ENCODE peak calls at places on chromosomes 16 and 17, in ten cellular contexts. Y is cardiac muscle cell; H is testis; B is CD8-positive, alpha-beta T cell; J is breast epithelium; G is sigmoid colon; L is iPS DF 6.9; N is colonic mucosa; O is right cardiac atrium; Q is lower lobe of right lung. P is an unnamed sample.

GRCh38 chr17:6505425-6506142 is 50.8 kb downstream of the PITPNM3 start:
- DNase-seq in B (no peak), Y (no peak), G (peak; percentile 35), Q (peak; percentile 9), J (no peak), H (peak; percentile 57), L (no peak), O (no peak), N (no peak), P (no peak)

GRCh38 chr16:50274771-50275415 is 8.5 kb downstream of the ADCY7 start:
- DNase-seq in H (no peak), Y (no peak), B (no peak), G (no peak), J (no peak), L (no peak), Q (no peak), O (peak; percentile 4), N (no peak), P (no peak)

GRCh38 chr17:76816590-76817135 is 51.5 kb upstream of the MGAT5B start:
- DNase-seq in Y (peak; percentile 54), L (peak; percentile 29), B (peak; percentile 47), O (peak; percentile 56), J (no peak), Q (no peak), H (peak; percentile 38), N (no peak), G (no peak), P (peak; percentile 20)

GRCh38 chr16:88383401-88384221 is 852 bp downstream of the ZNF469 start:
- DNase-seq in G (peak; percentile 71), Q (peak; percentile 53), J (no peak), L (no peak), Y (peak; percentile 37), O (peak; percentile 76), H (peak; percentile 36), N (no peak), B (no peak), P (peak; percentile 62)

GRCh38 chr16:1194665-1195392 is 30.2 kb downstream of the TPSG1 start:
- DNase-seq in O (no peak), Y (peak; percentile 45), G (no peak), H (no peak), J (no peak), B (no peak), Q (no peak), N (peak; percentile 24), L (no peak), P (no peak)

GRCh38 chr17:79844869-79845600 is 5.8 kb upstream of the CBX4 start:
- DNase-seq in Y (peak; percentile 73), N (peak; percentile 67), J (no peak), B (peak; percentile 31), L (no peak), Q (peak; percentile 62), H (no peak), O (peak; percentile 85), G (peak; percentile 75), P (no peak)

GRCh38 chr17:37671028-37671812 is 28.0 kb upstream of the DDX52 start:
- DNase-seq in N (peak; percentile 63), L (no peak), G (no peak), J (no peak), H (no peak), Q (no peak), B (no peak), O (no peak), Y (no peak), P (peak; percentile 73)

GRCh38 chr16:28491080-28491969 is 549 bp downstream of the CLN3 start:
- DNase-seq in G (peak; percentile 77), N (peak; percentile 56), L (no peak), Y (peak; percentile 52), Q (peak; percentile 70), B (no peak), J (no peak), O (peak; percentile 77), H (peak; percentile 59), P (peak; percentile 39)

GRCh38 chr17:69733171-69734014 is 318.9 kb downstream of the MAP2K6 start:
- DNase-seq in B (no peak), J (no peak), Q (no peak), G (no peak), H (no peak), Y (no peak), L (no peak), O (no peak), N (no peak), P (no peak)

GRCh38 chr16:15398618-15399316 is 3.2 kb downstream of the MPV17L start:
- DNase-seq in L (no peak), Q (no peak), H (no peak), J (no peak), O (no peak), G (no peak), Y (no peak), B (no peak), N (no peak), P (no peak)

GRCh38 chr16:50588276-50588675 is 40.1 kb downstream of the NKD1 start:
- DNase-seq in G (no peak), Y (no peak), B (no peak), L (no peak), H (no peak), J (no peak), Q (no peak), N (no peak), O (no peak), P (no peak)

GRCh38 chr17:80997471-80998387 is 6.1 kb downstream of the CHMP6 start:
- DNase-seq in G (no peak), Q (no peak), J (no peak), Y (no peak), H (no peak), O (peak; percentile 39), B (no peak), N (no peak), L (no peak), P (no peak)

GRCh38 chr17:5668557-5669138 is 84.3 kb upstream of the NLRP1 start:
- DNase-seq in B (no peak), L (no peak), Q (no peak), Y (no peak), N (no peak), H (no peak), G (no peak), O (no peak), J (no peak), P (no peak)

GRCh38 chr17:56169621-56170020 is 16.3 kb downstream of the ANKFN1 start:
- DNase-seq in L (no peak), Y (no peak), N (no peak), B (no peak), H (no peak), J (no peak), Q (no peak), G (no peak), O (no peak), P (no peak)

GRCh38 chr17:50149425-50150353 is 788 bp downstream of the PPP1R9B start:
- DNase-seq in J (no peak), N (no peak), Y (peak; percentile 78), O (peak; percentile 87), H (no peak), L (no peak), B (no peak), Q (peak; percentile 85), G (peak; percentile 80), P (peak; percentile 53)

GRCh38 chr17:34443832-34444469 is 80.9 kb upstream of the CCL1 start:
- DNase-seq in Y (peak; percentile 21), O (no peak), H (peak; percentile 55), N (no peak), L (no peak), J (no peak), B (no peak), G (no peak), Q (no peak), P (no peak)

DNA sequence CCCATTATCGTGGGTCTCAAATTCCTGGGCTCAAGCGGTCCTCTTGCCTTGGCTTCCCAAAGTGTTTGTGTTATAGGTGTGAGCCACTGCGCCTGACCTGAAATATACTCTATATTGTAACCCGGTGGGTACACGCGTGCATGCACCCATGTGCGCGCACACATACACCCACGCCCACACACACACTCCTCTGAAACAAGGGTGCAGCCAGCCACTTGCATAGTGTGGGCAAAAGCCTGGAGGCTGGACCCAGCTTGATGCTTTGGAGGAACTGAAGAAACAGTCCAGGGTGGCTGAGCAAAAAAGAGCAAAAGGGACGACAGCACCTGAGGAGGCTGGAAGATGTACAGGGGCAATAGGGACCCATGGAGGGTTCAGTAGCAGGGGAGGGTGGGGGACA is 29.9 kb downstream of the NAGPA start:
- DNase-seq in N (no peak), J (no peak), O (no peak), B (no peak), H (no peak), Q (peak; percentile 20), L (no peak), G (no peak), Y (no peak), P (no peak)
- H3K27ac ChIP-seq in N (no peak overlapping the region), J (no peak overlapping the region), O (no peak overlapping the region), B (no peak overlapping the region), H (no peak overlapping the region), Q (no peak overlapping the region), L (no peak overlapping the region), G (no peak overlapping the region), Y (no peak overlapping the region), P (no peak overlapping the region)

DNA sequence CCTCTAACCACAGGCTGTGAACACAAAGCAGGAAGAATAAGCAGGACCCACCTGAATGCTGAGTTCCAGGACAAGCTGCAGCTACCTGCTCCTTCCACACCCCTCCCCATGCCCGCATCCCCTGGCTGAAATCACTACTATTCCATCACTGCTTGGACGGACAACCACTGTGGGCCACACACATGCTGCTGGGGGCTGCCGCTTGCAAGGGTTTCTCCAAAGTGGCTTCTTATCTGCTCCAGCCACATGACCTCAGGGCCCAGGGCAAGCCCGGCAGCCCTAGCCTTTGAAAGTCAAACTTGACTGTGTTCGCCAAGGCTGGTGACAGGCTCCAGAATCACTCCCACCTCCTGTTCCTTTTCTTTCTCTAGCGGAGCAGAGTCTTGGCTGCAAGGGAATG is 18.4 kb downstream of the FA2H start:
- DNase-seq in L (no peak), B (no peak), Q (no peak), Y (peak; percentile 44), J (no peak), N (no peak), H (no peak), O (no peak), G (no peak), P (peak; percentile 22)
- H3K27me3 ChIP-seq in L (no peaks in the 10 kb centered on the region), B (no peaks in the 10 kb centered on the region), Q (peaks cover 21% of the 10 kb centered on the region), Y (no peaks in the 10 kb centered on the region), J (no peaks in the 10 kb centered on the region), N (no peaks in the 10 kb centered on the region), H (no peaks in the 10 kb centered on the region), O (no peaks in the 10 kb centered on the region), G (peaks cover 4% of the 10 kb centered on the region), P (no peaks in the 10 kb centered on the region)

GRCh38 chr16:11089504-11090124 is 145.2 kb downstream of the CLEC16A start:
- DNase-seq in J (no peak), Q (peak; percentile 67), B (no peak), O (peak; percentile 58), H (no peak), N (peak; percentile 61), L (no peak), G (peak; percentile 88), Y (no peak), P (peak; percentile 70)
- H3K4me1 ChIP-seq in J (no peaks in the 10 kb centered on the region), Q (peaks cover 24% of the 10 kb centered on the region), B (peaks cover 39% of the 10 kb centered on the region), O (peaks cover 5% of the 10 kb centered on the region), H (no peaks in the 10 kb centered on the region), N (peaks cover 18% of the 10 kb centered on the region), L (no peaks in the 10 kb centered on the region), G (peaks cover 63% of the 10 kb centered on the region), Y (peaks cover 18% of the 10 kb centered on the region), P (peaks cover 36% of the 10 kb centered on the region)

DNA sequence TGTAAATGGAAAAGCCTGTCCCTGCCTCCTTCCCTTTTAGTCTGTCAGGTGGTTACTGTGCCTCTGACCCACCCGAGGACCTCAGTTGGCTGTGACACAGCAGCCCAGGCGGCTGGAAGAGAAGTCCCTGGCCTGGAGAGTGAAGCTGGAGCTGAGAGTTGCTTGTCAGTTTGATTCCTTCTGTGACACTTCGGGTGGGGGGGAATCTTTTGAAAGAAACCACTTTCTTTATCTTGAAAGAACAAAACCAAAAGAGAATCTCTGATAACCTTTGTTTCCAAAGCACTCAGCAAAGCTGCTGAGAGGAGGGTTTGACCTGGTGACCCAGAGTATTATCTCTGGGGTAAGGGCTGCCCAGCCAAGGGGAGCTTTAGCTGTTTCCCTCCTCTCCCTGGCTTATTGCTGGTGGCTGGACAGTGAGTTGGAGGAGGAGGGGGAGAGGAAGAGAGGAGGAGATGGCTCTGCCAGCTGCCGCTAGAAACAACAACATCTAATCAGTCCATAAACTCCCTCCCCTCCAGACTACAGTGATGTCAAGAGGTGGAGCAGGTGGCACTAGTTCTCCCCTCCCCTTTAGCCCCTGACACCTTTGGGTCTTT is 34.0 kb downstream of the YPEL2 start:
- DNase-seq in Y (peak; percentile 88), B (no peak), H (peak; percentile 79), L (no peak), J (no peak), N (no peak), Q (no peak), G (peak; percentile 53), O (no peak), P (no peak)
- H3K27ac ChIP-seq in Y (peak overlapping the region; percentile 97), B (peak overlapping the region; percentile 44), H (peak overlapping the region; percentile 52), L (no peak overlapping the region), J (peak overlapping the region; percentile 71), N (peak overlapping the region; percentile 78), Q (peak overlapping the region; percentile 80), G (peak overlapping the region; percentile 87), O (peak overlapping the region; percentile 99), P (peak overlapping the region; percentile 41)